ENCODE peak calls at places on chromosomes 7 and 10, in five cellular contexts. L, Z, N, W and J are unnamed samples.

GRCh38 chr7:95776561-95777185 is 4.3 kb downstream of the DYNC1I1 start:
- DNase-seq in L (no peak), Z (no peak), N (no peak), W (no peak), J (no peak)

GRCh38 chr7:27157717-27158431 is 1.4 kb upstream of the HOXA7 start:
- DNase-seq in L (no peak), Z (no peak), N (no peak), W (no peak), J (no peak)

GRCh38 chr7:92932450-92932849 is 96.1 kb upstream of the CDK6 start:
- DNase-seq in L (no peak), Z (no peak), N (no peak), W (no peak), J (no peak)

GRCh38 chr10:133287832-133288500 is 11.3 kb upstream of the ADAM8 start:
- DNase-seq in L (no peak), Z (no peak), N (no peak), W (no peak), J (no peak)

GRCh38 chr10:131149586-131149985 is 161.9 kb downstream of the TCERG1L start:
- DNase-seq in L (no peak), Z (no peak), N (no peak), W (no peak), J (no peak)

GRCh38 chr10:36872702-36873393 is 252.6 kb upstream of the ANKRD30A start:
- DNase-seq in L (no peak), Z (no peak), N (no peak), W (no peak), J (no peak)

GRCh38 chr10:30439931-30440330 is 5.9 kb downstream of the MAP3K8 start:
- DNase-seq in L (no peak), Z (no peak), N (no peak), W (no peak), J (no peak)

GRCh38 chr10:6033954-6034353 is 28.2 kb downstream of the IL2RA start:
- DNase-seq in L (no peak), Z (peak), N (peak), W (peak), J (no peak)

GRCh38 chr10:53957401-53957800 is 843.6 kb downstream of the PCDH15 start:
- DNase-seq in L (no peak), Z (no peak), N (no peak), W (no peak), J (peak)

GRCh38 chr10:92493362-92493761 is 80.5 kb downstream of the IDE start:
- DNase-seq in L (no peak), Z (no peak), N (peak), W (no peak), J (no peak)

GRCh38 chr10:83606275-83606674 is 533.0 kb upstream of the GHITM start:
- DNase-seq in L (no peak), Z (peak), N (no peak), W (no peak), J (no peak)

GRCh38 chr10:27525819-27526218 is 21.7 kb downstream of the RAB18 start:
- DNase-seq in L (peak), Z (peak), N (peak), W (no peak), J (no peak)

GRCh38 chr10:119892188-119893065 is at the start of gene SEC23IP:
- DNase-seq in L (peak), Z (peak), N (peak), W (peak), J (peak)

GRCh38 chr10:118356628-118357027 is 14.5 kb upstream of the FAM204A start:
- DNase-seq in L (no peak), Z (no peak), N (no peak), W (no peak), J (no peak)

GRCh38 chr10:23065549-23065948 is 29.8 kb upstream of the MSRB2 start:
- DNase-seq in L (peak), Z (peak), N (peak), W (peak), J (peak)

GRCh38 chr10:119413738-119414611 is 128.5 kb downstream of the RGS10 start:
- DNase-seq in L (peak), Z (peak), N (peak), W (peak), J (no peak)

GRCh38 chr7:14048889-14049288 is 59.4 kb upstream of the ETV1 start:
- DNase-seq in L (peak), Z (no peak), N (peak), W (no peak), J (no peak)

GRCh38 chr7:7883394-7883793 is 85.2 kb upstream of the GLCCI1 start:
- DNase-seq in L (no peak), Z (no peak), N (peak), W (no peak), J (no peak)

GRCh38 chr7:76332073-76332472 is 26.7 kb downstream of the YWHAG start:
- DNase-seq in L (no peak), Z (no peak), N (no peak), W (no peak), J (no peak)

GRCh38 chr10:26486985-26487850 is 49.1 kb downstream of the APBB1IP start:
- DNase-seq in L (peak), Z (peak), N (peak), W (peak), J (peak)

GRCh38 chr7:70177166-70177565 is 578.9 kb downstream of the AUTS2 start:
- DNase-seq in L (no peak), Z (no peak), N (peak), W (no peak), J (no peak)

GRCh38 chr10:71605263-71605962 is 114.2 kb downstream of the C10orf105 start:
- DNase-seq in L (no peak), Z (peak), N (no peak), W (no peak), J (no peak)

GRCh38 chr7:157565201-157565626 is 228.4 kb downstream of the DNAJB6 start:
- DNase-seq in L (no peak), Z (no peak), N (peak), W (no peak), J (no peak)

GRCh38 chr7:25982684-25983083 is 169.3 kb upstream of the NFE2L3 start:
- DNase-seq in L (no peak), Z (no peak), N (no peak), W (no peak), J (no peak)

GRCh38 chr10:113742466-113742865 is 9.0 kb upstream of the PLEKHS1 start:
- DNase-seq in L (no peak), Z (no peak), N (no peak), W (no peak), J (no peak)

GRCh38 chr7:148153611-148154010 is 437.0 kb upstream of the C7orf33 start:
- DNase-seq in L (no peak), Z (peak), N (no peak), W (no peak), J (no peak)

GRCh38 chr7:52506325-52506724 is 529.1 kb upstream of the POM121L12 start:
- DNase-seq in L (no peak), Z (no peak), N (no peak), W (no peak), J (no peak)

GRCh38 chr7:99493823-99494222 is 6.3 kb downstream of the ZNF394 start:
- DNase-seq in L (no peak), Z (no peak), N (no peak), W (no peak), J (no peak)

GRCh38 chr7:99489235-99489634 is 10.8 kb downstream of the ZNF394 start:
- DNase-seq in L (no peak), Z (no peak), N (no peak), W (no peak), J (no peak)

GRCh38 chr7:99485094-99485493 is 12.4 kb downstream of the ZNF789 start:
- DNase-seq in L (no peak), Z (no peak), N (no peak), W (no peak), J (no peak)

DNA sequence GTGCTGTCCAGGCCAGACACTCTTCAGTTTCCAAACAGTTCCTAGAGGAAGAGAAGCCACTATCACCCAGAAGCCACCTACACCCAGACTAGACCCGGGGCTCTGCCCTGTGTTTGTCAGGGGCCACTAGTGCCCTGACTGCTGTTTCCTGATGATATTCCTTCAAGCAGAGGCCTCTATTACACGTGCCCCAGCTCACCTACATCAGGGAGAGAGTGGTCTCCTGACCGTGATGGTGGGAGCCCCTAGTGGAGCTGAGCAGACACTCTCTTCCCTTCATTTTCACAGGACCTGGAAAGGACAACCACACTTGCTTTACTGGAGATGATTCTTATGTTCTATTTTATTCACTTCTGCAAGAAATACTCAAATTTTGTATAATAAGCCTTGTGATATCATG is 9.2 kb downstream of the ZNF394 start:
- DNase-seq in L (no peak), Z (no peak), N (no peak), W (no peak), J (no peak)
- TF ChIP-seq CTCF in L (no peak), Z (no peak), N (no peak), W (no peak), J (no peak)

GRCh38 chr10:61608255-61609040 is 54.3 kb upstream of the CABCOCO1 start:
- DNase-seq in L (peak), Z (peak), N (peak), W (peak), J (no peak)

GRCh38 chr10:61609609-61610166 is 53.0 kb upstream of the CABCOCO1 start:
- DNase-seq in L (no peak), Z (no peak), N (no peak), W (no peak), J (no peak)

GRCh38 chr10:61605221-61605620 is 57.5 kb upstream of the CABCOCO1 start:
- DNase-seq in L (no peak), Z (no peak), N (no peak), W (no peak), J (no peak)

GRCh38 chr10:61612009-61612408 is 50.7 kb upstream of the CABCOCO1 start:
- DNase-seq in L (no peak), Z (no peak), N (no peak), W (no peak), J (no peak)

DNA sequence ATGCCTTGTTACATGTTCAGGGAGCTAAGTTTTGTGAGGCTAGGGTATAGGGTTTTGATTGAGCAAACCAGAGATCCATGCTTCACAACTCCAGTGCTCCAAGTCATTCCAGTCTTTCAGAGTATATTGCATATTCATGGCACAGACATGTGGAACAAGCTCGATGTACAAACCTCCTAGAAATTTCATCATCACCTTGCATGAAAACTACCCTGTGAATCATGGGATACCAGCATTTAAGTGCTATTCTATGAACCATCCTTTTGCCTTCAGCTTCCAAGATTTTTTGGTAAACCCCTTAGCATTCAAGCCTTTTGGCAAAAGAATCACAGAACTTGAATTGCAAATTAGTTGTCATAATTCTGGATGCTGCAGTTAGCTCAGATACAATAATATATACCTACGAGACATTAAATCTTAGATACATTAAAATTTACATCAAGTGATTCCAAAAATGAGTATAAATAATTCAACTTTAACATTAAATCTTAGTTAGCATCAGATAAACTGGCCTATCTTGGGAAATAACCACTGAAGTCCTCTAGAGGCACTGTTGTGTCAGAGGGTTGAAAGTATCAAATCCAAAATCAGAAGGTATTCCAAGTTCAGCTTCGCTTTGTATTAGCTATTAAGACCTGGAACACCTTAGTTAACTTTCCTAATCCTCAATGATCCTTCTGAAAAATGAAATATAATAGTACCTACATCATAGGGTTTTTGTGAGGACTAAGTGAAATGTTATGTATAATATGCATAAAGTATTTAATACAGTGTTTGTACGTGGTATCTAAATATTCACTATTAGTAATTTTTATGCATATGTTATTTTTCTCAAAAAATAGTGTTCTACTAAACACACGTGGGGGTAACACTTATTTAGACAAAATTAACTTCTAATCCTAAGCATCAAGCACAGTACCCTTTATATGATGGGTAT is 55.5 kb upstream of the CABCOCO1 start:
- DNase-seq in L (peak), Z (no peak), N (peak), W (no peak), J (no peak)
- TF ChIP-seq CTCF in L (peak), Z (peak), N (peak), W (peak), J (peak)

DNA sequence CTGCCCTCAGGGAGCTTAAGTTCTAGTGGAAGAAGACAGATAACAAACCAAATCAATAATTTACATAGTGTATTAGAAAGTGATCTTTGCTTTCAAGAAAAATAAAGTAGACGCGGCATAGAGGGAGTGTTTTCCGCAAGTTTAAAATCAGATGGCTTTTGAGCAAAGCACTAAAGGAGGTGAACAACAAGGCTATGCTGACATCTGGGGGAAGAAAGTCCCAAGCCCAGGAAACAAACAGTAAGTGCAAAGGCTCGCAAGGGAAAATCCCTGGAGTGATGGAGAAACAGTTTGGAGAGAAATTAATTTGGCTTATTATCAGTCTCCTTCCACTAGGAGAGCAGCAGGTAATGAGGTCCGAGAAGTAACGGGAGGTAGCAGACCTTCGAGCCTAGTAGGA is 1.9 kb upstream of the CNNM2 start:
- DNase-seq in L (no peak), Z (no peak), N (no peak), W (no peak), J (no peak)
- TF ChIP-seq CTCF in L (no peak), Z (no peak), N (no peak), W (no peak), J (no peak)

DNA sequence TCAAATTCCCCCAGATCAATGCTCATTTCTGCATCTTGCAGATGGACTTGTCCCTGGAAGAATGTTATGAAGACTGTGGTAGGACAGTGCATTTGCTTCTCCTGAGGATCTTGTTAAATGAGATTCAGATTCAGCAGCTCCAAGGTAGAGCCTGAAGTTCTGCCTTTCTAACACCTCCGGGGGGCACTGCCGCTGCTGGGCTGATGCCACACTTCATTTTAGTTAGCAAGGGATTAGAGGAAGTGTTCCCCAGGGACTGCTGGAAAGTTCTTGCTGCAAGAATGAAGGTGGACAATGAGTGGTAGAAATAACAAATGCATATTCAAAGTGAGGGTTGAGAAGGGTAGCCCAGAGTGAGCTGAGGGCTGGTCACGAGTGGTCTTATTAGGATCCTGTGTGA is 434.3 kb upstream of the AKR1E2 start:
- DNase-seq in L (no peak), Z (peak), N (peak), W (no peak), J (peak)
- TF ChIP-seq CTCF in L (no peak), Z (peak), N (no peak), W (peak), J (no peak)

DNA sequence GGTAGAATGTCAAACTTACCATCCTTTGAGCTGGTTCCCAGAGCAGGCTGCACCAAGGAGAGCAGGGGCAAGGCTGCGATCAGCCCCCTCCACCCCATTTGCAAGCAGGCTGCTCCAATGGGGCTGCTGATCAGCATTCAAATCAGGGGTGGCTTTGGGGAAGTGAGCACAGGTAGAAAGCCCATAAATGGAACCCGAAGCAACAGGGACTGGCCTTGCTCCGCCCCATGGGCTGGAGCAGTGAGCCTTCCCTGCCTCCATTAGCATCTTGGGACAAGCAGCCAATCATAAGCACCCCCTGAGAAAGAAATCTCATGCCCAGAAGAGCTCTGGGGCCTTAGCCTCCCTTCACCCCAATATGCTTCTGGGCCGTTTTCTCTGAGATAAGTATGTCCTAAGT is 4.0 kb upstream of the PKD1L1 start:
- DNase-seq in L (no peak), Z (no peak), N (no peak), W (no peak), J (no peak)
- TF ChIP-seq CTCF in L (no peak), Z (no peak), N (no peak), W (no peak), J (no peak)